ENCODE peak calls at places on chromosomes 6 and 20, in nine cellular contexts. X, K, T, Z, W, H, V, C and Y are unnamed samples.

GRCh38 chr6:28212510-28213212 is 12.4 kb upstream of the ZSCAN9 start:
- DNase-seq in X (peak; percentile 45), K (no peak), W (peak; percentile 87), Z (peak; percentile 90), T (no peak), C (no peak), V (no peak), H (peak; percentile 74), Y (peak; percentile 76)

GRCh38 chr20:5220334-5221077 is 93.7 kb downstream of the CDS2 start:
- DNase-seq in K (no peak), X (no peak), Z (peak; percentile 18), V (no peak), H (no peak), T (no peak), C (no peak), W (peak; percentile 37), Y (peak; percentile 23)

GRCh38 chr6:110415297-110415916 is at the start of gene DDO:
- DNase-seq in H (peak; percentile 75), Z (peak; percentile 56), K (no peak), C (no peak), V (no peak), X (peak; percentile 80), T (no peak), W (peak; percentile 56), Y (peak; percentile 51)

GRCh38 chr6:116444991-116445566 is 16.1 kb upstream of the CALHM6 start:
- DNase-seq in V (no peak), K (no peak), C (no peak), T (no peak), X (no peak), H (no peak), Z (no peak), W (no peak), Y (peak; percentile 19)

GRCh38 chr6:16844183-16844582 is 82.9 kb upstream of the ATXN1 start:
- DNase-seq in K (no peak), V (no peak), W (no peak), H (no peak), C (no peak), T (no peak), X (no peak), Z (no peak), Y (no peak)

GRCh38 chr6:18492957-18493356 is 105.8 kb downstream of the RNF144B start:
- DNase-seq in H (no peak), T (no peak), W (no peak), C (no peak), X (no peak), K (no peak), Z (no peak), V (no peak), Y (no peak)

GRCh38 chr20:51503376-51503775 is 39.1 kb downstream of the NFATC2 start:
- DNase-seq in Z (no peak), W (no peak), T (no peak), X (no peak), K (no peak), H (peak; percentile 51), V (no peak), C (no peak), Y (no peak)

GRCh38 chr20:62307226-62308101 is 4.7 kb downstream of the ADRM1 start:
- DNase-seq in K (no peak), X (no peak), W (no peak), T (no peak), V (no peak), C (no peak), Z (no peak), H (no peak), Y (no peak)

GRCh38 chr6:57257911-57258541 is 35.9 kb upstream of the RAB23 start:
- DNase-seq in K (no peak), Z (peak; percentile 76), H (no peak), V (no peak), C (no peak), W (peak; percentile 95), X (no peak), T (no peak), Y (peak; percentile 74)

GRCh38 chr6:156916108-156916801 is 139.1 kb downstream of the ARID1B start:
- DNase-seq in T (no peak), X (no peak), W (no peak), H (no peak), C (no peak), V (no peak), Z (no peak), K (no peak), Y (no peak)

GRCh38 chr20:48897298-48898044 is 24.0 kb upstream of the ARFGEF2 start:
- DNase-seq in X (peak; percentile 93), V (no peak), H (no peak), W (peak; percentile 87), T (no peak), C (no peak), K (no peak), Z (peak; percentile 87), Y (peak; percentile 74)

GRCh38 chr6:128803911-128804310 is 79.0 kb upstream of the LAMA2 start:
- DNase-seq in V (no peak), H (no peak), C (no peak), K (no peak), X (no peak), Z (peak; percentile 21), W (peak; percentile 59), T (no peak), Y (peak; percentile 1)

GRCh38 chr20:44800398-44801046 is 9.8 kb downstream of the RIMS4 start:
- DNase-seq in K (no peak), C (no peak), T (no peak), Z (no peak), V (no peak), W (no peak), H (no peak), X (no peak), Y (no peak)

GRCh38 chr20:6838181-6838826 is 70.8 kb downstream of the BMP2 start:
- DNase-seq in C (no peak), T (no peak), Z (no peak), X (no peak), H (no peak), K (no peak), V (no peak), W (no peak), Y (no peak)

GRCh38 chr6:24520929-24521546 is 26.3 kb downstream of the ALDH5A1 start:
- DNase-seq in C (peak; percentile 2), Z (peak; percentile 51), W (peak; percentile 49), T (peak; percentile 34), V (no peak), X (peak; percentile 63), H (peak; percentile 77), K (no peak), Y (peak; percentile 33)

GRCh38 chr20:56181593-56181992 is 66.9 kb upstream of the MC3R start:
- DNase-seq in K (no peak), X (no peak), W (no peak), T (no peak), H (no peak), Z (no peak), C (no peak), V (no peak), Y (no peak)